ENCODE peak calls at places on chromosomes 5 and 9, in four cellular contexts. One of them, this sample, is unnamed.

GRCh38 chr9:77663754-77664153 is 15.6 kb upstream of the GNA14 start:
- DNase-seq in stomach: peak; percentile 60
- DNase-seq in uterus: no peak
- DNase-seq in HCT116: no peak
- DNase-seq in this sample: no peak

GRCh38 chr9:93467462-93467861 is 14.1 kb upstream of the FAM120AOS start:
- DNase-seq in stomach: peak; percentile 56
- DNase-seq in uterus: no peak
- DNase-seq in HCT116: no peak
- DNase-seq in this sample: no peak

GRCh38 chr5:71744009-71744792 is 25.1 kb downstream of the CARTPT start:
- DNase-seq in stomach: peak; percentile 63
- DNase-seq in uterus: no peak
- DNase-seq in HCT116: no peak
- DNase-seq in this sample: no peak

GRCh38 chr5:1329111-1329579 is 15.8 kb downstream of the CLPTM1L start:
- DNase-seq in stomach: no peak
- DNase-seq in uterus: no peak
- DNase-seq in HCT116: no peak
- DNase-seq in this sample: no peak

GRCh38 chr5:95823241-95823737 is 763 bp upstream of the GLRX start:
- DNase-seq in stomach: no peak
- DNase-seq in uterus: no peak
- DNase-seq in HCT116: no peak
- DNase-seq in this sample: no peak

GRCh38 chr5:74288448-74289109 is 351.9 kb downstream of the ENC1 start:
- DNase-seq in stomach: no peak
- DNase-seq in uterus: peak; percentile 31
- DNase-seq in HCT116: no peak
- DNase-seq in this sample: no peak

GRCh38 chr9:34637356-34638137 is at the start of gene SIGMAR1:
- DNase-seq in stomach: peak; percentile 94
- DNase-seq in uterus: peak; percentile 93
- DNase-seq in HCT116: peak; percentile 84
- DNase-seq in this sample: peak; percentile 96

GRCh38 chr5:65213921-65214525 is 267.7 kb downstream of the ADAMTS6 start:
- DNase-seq in stomach: no peak
- DNase-seq in uterus: no peak
- DNase-seq in HCT116: peak; percentile 26
- DNase-seq in this sample: peak; percentile 32

GRCh38 chr9:22216730-22217160 is 207.6 kb upstream of the CDKN2B start:
- DNase-seq in stomach: no peak
- DNase-seq in uterus: no peak
- DNase-seq in HCT116: peak; percentile 65
- DNase-seq in this sample: no peak

GRCh38 chr5:59768204-59769040 is 125.1 kb downstream of the PDE4D start:
- DNase-seq in stomach: peak; percentile 76
- DNase-seq in uterus: peak; percentile 51
- DNase-seq in HCT116: no peak
- DNase-seq in this sample: peak; percentile 7

GRCh38 chr5:149212203-149212951 is 59.3 kb upstream of the AFAP1L1 start:
- DNase-seq in stomach: no peak
- DNase-seq in uterus: no peak
- DNase-seq in HCT116: no peak
- DNase-seq in this sample: no peak

GRCh38 chr5:180612683-180613082 is 21.4 kb upstream of the SCGB3A1 start:
- DNase-seq in stomach: no peak
- DNase-seq in uterus: no peak
- DNase-seq in HCT116: no peak
- DNase-seq in this sample: no peak

GRCh38 chr9:12656803-12657202 is 36.4 kb upstream of the TYRP1 start:
- DNase-seq in stomach: no peak
- DNase-seq in uterus: no peak
- DNase-seq in HCT116: no peak
- DNase-seq in this sample: no peak

GRCh38 chr9:77018058-77019009 is 1.1 kb upstream of the FOXB2 start:
- DNase-seq in stomach: no peak
- DNase-seq in uterus: no peak
- DNase-seq in HCT116: no peak
- DNase-seq in this sample: no peak

GRCh38 chr9:131530546-131530929 is 525 bp downstream of the UCK1 start:
- DNase-seq in stomach: peak; percentile 34
- DNase-seq in uterus: peak; percentile 26
- DNase-seq in HCT116: no peak
- DNase-seq in this sample: peak; percentile 59

GRCh38 chr9:131528186-131528585 is 2.9 kb downstream of the UCK1 start:
- DNase-seq in stomach: no peak
- DNase-seq in uterus: no peak
- DNase-seq in HCT116: no peak
- DNase-seq in this sample: no peak

GRCh38 chr9:131528886-131529505 is 2.1 kb downstream of the UCK1 start:
- DNase-seq in stomach: no peak
- DNase-seq in uterus: no peak
- DNase-seq in HCT116: no peak
- DNase-seq in this sample: no peak

GRCh38 chr9:131529597-131530545 is 1.2 kb downstream of the UCK1 start:
- DNase-seq in stomach: no peak
- DNase-seq in uterus: no peak
- DNase-seq in HCT116: no peak
- DNase-seq in this sample: no peak

DNA sequence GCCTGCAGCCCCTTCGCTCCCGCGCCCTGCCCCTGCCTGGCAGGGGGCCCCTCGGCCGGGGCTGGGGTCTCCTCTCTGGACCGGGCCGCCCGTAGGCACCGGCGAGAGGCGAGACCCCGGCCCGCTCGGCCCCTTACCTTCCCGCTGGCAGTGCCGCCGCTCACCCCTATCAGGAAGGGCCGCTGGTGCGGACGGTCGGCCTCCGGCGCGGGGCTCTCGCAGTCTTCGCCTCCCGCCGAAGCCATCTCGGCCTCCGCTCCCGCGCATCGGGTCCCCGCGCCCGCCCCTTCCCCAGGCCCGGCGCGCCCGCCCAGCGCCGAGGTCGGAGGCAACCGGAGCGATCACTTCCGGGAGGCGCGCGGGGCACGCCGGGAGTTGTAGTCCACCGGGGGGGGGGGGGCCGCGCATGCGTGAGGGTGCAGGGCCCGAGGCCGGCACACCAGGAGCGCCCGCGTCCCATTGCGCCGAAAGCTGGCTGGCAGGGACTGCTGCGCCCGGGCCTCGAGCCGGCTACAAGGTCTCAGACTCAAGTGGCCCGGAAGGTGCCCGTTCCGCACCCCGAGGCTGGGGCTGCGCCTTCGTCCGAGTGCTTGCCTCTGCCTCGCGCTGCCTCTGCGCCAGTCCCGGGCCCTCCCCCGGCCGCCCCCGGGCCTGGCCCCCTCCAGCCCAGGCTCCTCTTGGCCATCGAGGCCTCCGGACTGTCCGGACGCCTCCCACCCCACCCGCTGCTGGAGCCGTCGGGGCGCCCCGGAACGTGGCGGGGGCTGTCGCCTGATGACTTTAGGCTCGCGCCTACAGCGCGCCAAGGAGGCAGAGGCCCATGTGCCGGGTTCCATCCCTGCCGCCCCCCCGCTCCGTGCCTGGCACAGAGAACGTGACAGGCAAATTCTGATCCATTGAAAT is at the start of gene UCK1:
- DNase-seq in stomach: peak; percentile 80
- DNase-seq in uterus: peak; percentile 72
- DNase-seq in HCT116: peak; percentile 27
- DNase-seq in this sample: peak; percentile 88
- TF ChIP-seq POLR2A in stomach: no peak
- TF ChIP-seq POLR2A in uterus: peak; percentile 32
- TF ChIP-seq POLR2A in HCT116: no peak
- TF ChIP-seq POLR2A in this sample: peak; percentile 37

DNA sequence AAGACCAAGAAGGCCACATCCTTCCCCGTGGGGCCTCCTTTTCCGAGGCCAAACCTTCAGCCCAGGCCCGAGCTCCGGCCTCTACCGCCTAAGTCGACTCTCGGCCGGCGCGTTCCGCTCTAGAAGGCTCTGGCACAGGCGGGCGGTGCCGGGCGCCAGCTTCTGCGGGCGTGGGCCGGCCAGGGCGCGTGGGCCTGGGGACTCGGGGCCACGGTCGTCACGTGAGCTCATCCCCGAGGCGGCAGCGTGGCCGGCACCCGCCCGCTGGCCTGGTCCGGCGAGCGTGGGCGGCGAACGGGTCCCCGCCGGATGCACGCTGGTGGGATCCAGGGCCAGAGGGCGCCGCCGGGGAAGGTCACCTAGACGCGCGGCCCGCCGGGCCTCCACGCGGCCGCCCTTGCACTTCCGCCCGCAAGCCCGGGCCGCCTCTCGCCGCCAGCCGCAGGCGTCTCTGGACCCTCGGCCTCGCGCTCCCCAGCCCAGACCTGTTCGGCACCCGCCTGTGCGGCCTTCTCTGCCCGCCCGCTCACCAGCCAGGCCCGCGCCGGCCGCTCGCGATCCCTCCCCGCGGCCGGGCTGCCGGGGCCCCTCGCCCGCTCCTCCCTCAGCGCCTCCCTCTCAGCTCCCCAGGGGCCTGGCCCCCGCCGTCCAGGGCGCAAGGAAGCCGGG is 684 bp downstream of the VDAC1 start:
- DNase-seq in stomach: peak; percentile 61
- DNase-seq in uterus: peak; percentile 65
- DNase-seq in HCT116: no peak
- DNase-seq in this sample: peak; percentile 77
- TF ChIP-seq POLR2A in stomach: no peak
- TF ChIP-seq POLR2A in uterus: no peak
- TF ChIP-seq POLR2A in HCT116: no peak
- TF ChIP-seq POLR2A in this sample: peak; percentile 47

DNA sequence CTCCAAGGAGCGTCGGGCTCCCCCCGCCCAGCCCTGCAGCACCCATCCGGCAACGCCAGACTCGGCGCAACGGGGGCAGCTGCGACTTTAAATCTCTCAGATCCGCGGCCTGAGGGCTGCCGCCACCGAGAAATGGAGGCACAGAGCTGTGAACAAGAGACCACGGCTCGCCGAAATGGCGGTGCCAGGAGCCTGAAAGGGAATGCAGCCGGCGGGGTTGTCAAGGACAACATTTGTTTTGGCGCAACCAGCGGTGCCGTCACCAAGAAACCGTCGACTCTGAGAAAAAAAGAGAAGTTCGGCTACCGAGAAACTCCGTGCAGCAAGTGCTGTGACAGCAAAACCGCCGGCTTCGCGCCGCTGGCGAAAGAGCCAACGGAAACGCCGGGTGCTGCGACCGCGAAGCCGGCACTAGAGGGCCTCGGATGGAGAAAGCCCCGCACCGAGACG is 2.1 kb upstream of the ANXA2R start:
- DNase-seq in stomach: peak; percentile 74
- DNase-seq in uterus: peak; percentile 71
- DNase-seq in HCT116: peak; percentile 43
- DNase-seq in this sample: peak; percentile 88
- TF ChIP-seq POLR2A in stomach: no peak
- TF ChIP-seq POLR2A in uterus: no peak
- TF ChIP-seq POLR2A in HCT116: no peak
- TF ChIP-seq POLR2A in this sample: no peak

GRCh38 chr5:116115163-116115562 is 30.3 kb downstream of the COMMD10 start:
- DNase-seq in stomach: no peak
- DNase-seq in uterus: no peak
- DNase-seq in HCT116: no peak
- DNase-seq in this sample: no peak
- TF ChIP-seq POLR2A in stomach: no peak
- TF ChIP-seq POLR2A in uterus: no peak
- TF ChIP-seq POLR2A in HCT116: no peak
- TF ChIP-seq POLR2A in this sample: no peak

GRCh38 chr9:70411930-70412677 is 2.4 kb downstream of the KLF9 start:
- DNase-seq in stomach: peak; percentile 81
- DNase-seq in uterus: peak; percentile 62
- DNase-seq in HCT116: peak; percentile 27
- DNase-seq in this sample: peak; percentile 82

GRCh38 chr9:70413798-70414775 is at the start of gene KLF9:
- DNase-seq in stomach: peak; percentile 94
- DNase-seq in uterus: peak; percentile 93
- DNase-seq in HCT116: peak; percentile 89
- DNase-seq in this sample: peak; percentile 95

GRCh38 chr9:70413427-70413797 is 1.0 kb downstream of the KLF9 start:
- DNase-seq in stomach: no peak
- DNase-seq in uterus: no peak
- DNase-seq in HCT116: no peak
- DNase-seq in this sample: peak; percentile 92

GRCh38 chr9:70411141-70411929 is 3.1 kb downstream of the KLF9 start:
- DNase-seq in stomach: peak; percentile 63
- DNase-seq in uterus: peak; percentile 60
- DNase-seq in HCT116: no peak
- DNase-seq in this sample: no peak

DNA sequence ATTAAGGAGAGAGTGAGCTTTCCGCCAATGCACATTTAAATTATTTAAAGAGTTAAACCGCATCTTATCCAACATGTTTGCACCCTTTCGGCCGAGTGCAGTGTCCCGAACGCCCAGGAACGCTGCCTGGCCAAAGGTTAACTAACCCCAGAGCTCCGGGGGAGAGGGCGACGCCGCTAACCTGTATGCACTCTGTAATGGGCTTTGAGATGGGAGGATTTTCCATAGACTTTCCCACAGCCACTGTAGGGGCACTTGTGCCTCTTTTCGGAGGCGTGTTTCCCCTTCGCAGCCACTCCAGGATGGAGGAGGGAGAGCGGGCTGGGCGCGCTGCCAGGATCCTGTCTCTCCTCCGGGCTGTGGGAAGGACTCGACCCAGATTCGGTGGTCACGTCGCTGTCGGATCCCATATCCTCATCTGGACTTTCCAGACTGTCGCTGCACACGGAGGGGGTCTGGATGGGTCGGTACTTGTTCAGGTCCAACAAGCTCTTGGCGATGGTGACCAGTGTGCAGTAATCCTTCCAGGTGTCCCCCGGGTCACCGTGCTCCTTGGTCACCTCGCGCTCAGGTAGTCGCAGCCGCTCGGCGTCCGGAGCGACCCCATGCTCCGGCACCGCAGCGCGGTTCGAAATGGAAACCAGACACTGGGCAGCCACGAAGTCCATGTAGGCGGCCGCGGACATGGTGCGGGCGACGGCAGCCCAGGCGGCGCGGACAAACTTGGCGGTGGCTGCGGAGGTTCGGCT is 1.6 kb downstream of the KLF9 start:
- DNase-seq in stomach: peak; percentile 85
- DNase-seq in uterus: peak; percentile 87
- DNase-seq in HCT116: no peak
- DNase-seq in this sample: peak; percentile 76
- TF ChIP-seq POLR2A in stomach: no peak
- TF ChIP-seq POLR2A in uterus: no peak
- TF ChIP-seq POLR2A in HCT116: no peak
- TF ChIP-seq POLR2A in this sample: peak; percentile 62

This sample was measured in erythroblast.